ENCODE peak calls at places on chromosomes 12 and 14, in ten cellular contexts. One of them, this sample, is unnamed.

GRCh38 chr12:56143870-56144269 is 8.5 kb upstream of the MYL6B start:
- DNase-seq in GM06990: no peak
- DNase-seq in activated T-cell treated with anti-CD3 and anti-CD28 coated beads, Interleukin-2, amount 50 U/mL, for 72 hours: no peak
- DNase-seq in mucosa of gallbladder: no peak
- DNase-seq in stimulated activated CD4-positive, alpha-beta T cell treated with anti-CD3 and anti-CD28 coated beads, TNF-alpha, amount 100 ng/mL, for 4 hours: no peak
- DNase-seq in HEK293T: no peak
- DNase-seq in A549: no peak
- DNase-seq in kidney epithelial cell: no peak
- DNase-seq in H9: no peak
- DNase-seq in stimulated activated CD8-positive, alpha-beta memory T cell treated with anti-CD3 and anti-CD28 coated beads, Interleukin-7, amount 100 ng/mL, for 48 hours: no peak
- DNase-seq in this sample: no peak

GRCh38 chr12:123150273-123150803 is 552 bp downstream of the PITPNM2 start:
- DNase-seq in H9: no peak
- DNase-seq in stimulated activated CD4-positive, alpha-beta T cell treated with anti-CD3 and anti-CD28 coated beads, TNF-alpha, amount 100 ng/mL, for 4 hours: no peak
- DNase-seq in kidney epithelial cell: no peak
- DNase-seq in mucosa of gallbladder: no peak
- DNase-seq in stimulated activated CD8-positive, alpha-beta memory T cell treated with anti-CD3 and anti-CD28 coated beads, Interleukin-7, amount 100 ng/mL, for 48 hours: no peak
- DNase-seq in HEK293T: peak; percentile 56
- DNase-seq in GM06990: no peak
- DNase-seq in A549: peak; percentile 17
- DNase-seq in activated T-cell treated with anti-CD3 and anti-CD28 coated beads, Interleukin-2, amount 50 U/mL, for 72 hours: peak; percentile 47
- DNase-seq in this sample: no peak

GRCh38 chr12:26787125-26787495 is 45.9 kb downstream of the ITPR2 start:
- DNase-seq in kidney epithelial cell: no peak
- DNase-seq in H9: no peak
- DNase-seq in mucosa of gallbladder: no peak
- DNase-seq in GM06990: no peak
- DNase-seq in stimulated activated CD4-positive, alpha-beta T cell treated with anti-CD3 and anti-CD28 coated beads, TNF-alpha, amount 100 ng/mL, for 4 hours: no peak
- DNase-seq in A549: no peak
- DNase-seq in stimulated activated CD8-positive, alpha-beta memory T cell treated with anti-CD3 and anti-CD28 coated beads, Interleukin-7, amount 100 ng/mL, for 48 hours: no peak
- DNase-seq in HEK293T: no peak
- DNase-seq in activated T-cell treated with anti-CD3 and anti-CD28 coated beads, Interleukin-2, amount 50 U/mL, for 72 hours: no peak
- DNase-seq in this sample: peak; percentile 53

GRCh38 chr14:73467377-73467776 is 9.0 kb upstream of the NUMB start:
- DNase-seq in stimulated activated CD8-positive, alpha-beta memory T cell treated with anti-CD3 and anti-CD28 coated beads, Interleukin-7, amount 100 ng/mL, for 48 hours: peak; percentile 86
- DNase-seq in H9: no peak
- DNase-seq in GM06990: no peak
- DNase-seq in HEK293T: no peak
- DNase-seq in A549: no peak
- DNase-seq in stimulated activated CD4-positive, alpha-beta T cell treated with anti-CD3 and anti-CD28 coated beads, TNF-alpha, amount 100 ng/mL, for 4 hours: peak; percentile 53
- DNase-seq in activated T-cell treated with anti-CD3 and anti-CD28 coated beads, Interleukin-2, amount 50 U/mL, for 72 hours: peak; percentile 79
- DNase-seq in kidney epithelial cell: no peak
- DNase-seq in mucosa of gallbladder: no peak
- DNase-seq in this sample: peak; percentile 20

GRCh38 chr14:82999802-83000201 is 1466.1 kb upstream of the SEL1L start:
- DNase-seq in A549: no peak
- DNase-seq in HEK293T: no peak
- DNase-seq in activated T-cell treated with anti-CD3 and anti-CD28 coated beads, Interleukin-2, amount 50 U/mL, for 72 hours: no peak
- DNase-seq in kidney epithelial cell: no peak
- DNase-seq in H9: peak; percentile 26
- DNase-seq in stimulated activated CD8-positive, alpha-beta memory T cell treated with anti-CD3 and anti-CD28 coated beads, Interleukin-7, amount 100 ng/mL, for 48 hours: no peak
- DNase-seq in mucosa of gallbladder: no peak
- DNase-seq in stimulated activated CD4-positive, alpha-beta T cell treated with anti-CD3 and anti-CD28 coated beads, TNF-alpha, amount 100 ng/mL, for 4 hours: no peak
- DNase-seq in GM06990: no peak
- DNase-seq in this sample: no peak

GRCh38 chr12:46303039-46303666 is 34.3 kb upstream of the SLC38A1 start:
- DNase-seq in activated T-cell treated with anti-CD3 and anti-CD28 coated beads, Interleukin-2, amount 50 U/mL, for 72 hours: peak; percentile 44
- DNase-seq in GM06990: no peak
- DNase-seq in stimulated activated CD4-positive, alpha-beta T cell treated with anti-CD3 and anti-CD28 coated beads, TNF-alpha, amount 100 ng/mL, for 4 hours: peak; percentile 44
- DNase-seq in HEK293T: peak; percentile 22
- DNase-seq in A549: peak; percentile 39
- DNase-seq in kidney epithelial cell: no peak
- DNase-seq in stimulated activated CD8-positive, alpha-beta memory T cell treated with anti-CD3 and anti-CD28 coated beads, Interleukin-7, amount 100 ng/mL, for 48 hours: no peak
- DNase-seq in H9: no peak
- DNase-seq in mucosa of gallbladder: peak; percentile 20
- DNase-seq in this sample: no peak

GRCh38 chr14:71885301-71885700 is 46.9 kb upstream of the RGS6 start:
- DNase-seq in stimulated activated CD4-positive, alpha-beta T cell treated with anti-CD3 and anti-CD28 coated beads, TNF-alpha, amount 100 ng/mL, for 4 hours: no peak
- DNase-seq in mucosa of gallbladder: no peak
- DNase-seq in H9: no peak
- DNase-seq in kidney epithelial cell: no peak
- DNase-seq in activated T-cell treated with anti-CD3 and anti-CD28 coated beads, Interleukin-2, amount 50 U/mL, for 72 hours: no peak
- DNase-seq in GM06990: no peak
- DNase-seq in stimulated activated CD8-positive, alpha-beta memory T cell treated with anti-CD3 and anti-CD28 coated beads, Interleukin-7, amount 100 ng/mL, for 48 hours: no peak
- DNase-seq in HEK293T: no peak
- DNase-seq in A549: no peak
- DNase-seq in this sample: no peak

GRCh38 chr14:103529383-103530365 is 678 bp downstream of the TRMT61A start:
- DNase-seq in H9: peak; percentile 27
- DNase-seq in activated T-cell treated with anti-CD3 and anti-CD28 coated beads, Interleukin-2, amount 50 U/mL, for 72 hours: no peak
- DNase-seq in GM06990: no peak
- DNase-seq in stimulated activated CD4-positive, alpha-beta T cell treated with anti-CD3 and anti-CD28 coated beads, TNF-alpha, amount 100 ng/mL, for 4 hours: no peak
- DNase-seq in mucosa of gallbladder: no peak
- DNase-seq in HEK293T: no peak
- DNase-seq in A549: no peak
- DNase-seq in kidney epithelial cell: no peak
- DNase-seq in stimulated activated CD8-positive, alpha-beta memory T cell treated with anti-CD3 and anti-CD28 coated beads, Interleukin-7, amount 100 ng/mL, for 48 hours: no peak
- DNase-seq in this sample: no peak

GRCh38 chr12:77796775-77797174 is 33.9 kb upstream of the NAV3 start:
- DNase-seq in GM06990: no peak
- DNase-seq in HEK293T: no peak
- DNase-seq in H9: no peak
- DNase-seq in A549: no peak
- DNase-seq in stimulated activated CD4-positive, alpha-beta T cell treated with anti-CD3 and anti-CD28 coated beads, TNF-alpha, amount 100 ng/mL, for 4 hours: no peak
- DNase-seq in mucosa of gallbladder: no peak
- DNase-seq in kidney epithelial cell: peak; percentile 16
- DNase-seq in stimulated activated CD8-positive, alpha-beta memory T cell treated with anti-CD3 and anti-CD28 coated beads, Interleukin-7, amount 100 ng/mL, for 48 hours: no peak
- DNase-seq in activated T-cell treated with anti-CD3 and anti-CD28 coated beads, Interleukin-2, amount 50 U/mL, for 72 hours: no peak
- DNase-seq in this sample: no peak

This sample was measured in ELF-1.